ENCODE peak calls at places on chromosomes 7 and 10, in eight cellular contexts. One of them, this sample, is unnamed.

GRCh38 chr7:111138196-111138569 is 47.3 kb downstream of the LRRN3 start:
- DNase-seq in K562: no peak
- DNase-seq in hepatocyte: no peak
- DNase-seq in fibroblast of lung: peak
- DNase-seq in PC-3: peak
- DNase-seq in astrocyte: peak
- DNase-seq in mammary epithelial cell: peak
- DNase-seq in neural progenitor cell: peak
- DNase-seq in this sample: peak

GRCh38 chr7:158114056-158114850 is 473.4 kb downstream of the PTPRN2 start:
- DNase-seq in hepatocyte: no peak
- DNase-seq in neural progenitor cell: no peak
- DNase-seq in astrocyte: no peak
- DNase-seq in fibroblast of lung: no peak
- DNase-seq in mammary epithelial cell: no peak
- DNase-seq in K562: no peak
- DNase-seq in PC-3: no peak
- DNase-seq in this sample: no peak

GRCh38 chr7:6228363-6228762 is 44.1 kb downstream of the CYTH3 start:
- DNase-seq in K562: peak
- DNase-seq in fibroblast of lung: peak
- DNase-seq in mammary epithelial cell: no peak
- DNase-seq in astrocyte: no peak
- DNase-seq in hepatocyte: no peak
- DNase-seq in neural progenitor cell: no peak
- DNase-seq in PC-3: no peak
- DNase-seq in this sample: peak

GRCh38 chr10:73480158-73480557 is 15.7 kb downstream of the PPP3CB start:
- DNase-seq in neural progenitor cell: no peak
- DNase-seq in mammary epithelial cell: peak
- DNase-seq in fibroblast of lung: peak
- DNase-seq in K562: no peak
- DNase-seq in astrocyte: peak
- DNase-seq in PC-3: peak
- DNase-seq in hepatocyte: no peak
- DNase-seq in this sample: peak

GRCh38 chr7:15652776-15653290 is 33.6 kb downstream of the MEOX2 start:
- DNase-seq in hepatocyte: peak
- DNase-seq in PC-3: no peak
- DNase-seq in neural progenitor cell: no peak
- DNase-seq in astrocyte: no peak
- DNase-seq in fibroblast of lung: peak
- DNase-seq in K562: no peak
- DNase-seq in mammary epithelial cell: no peak
- DNase-seq in this sample: no peak

GRCh38 chr7:116499168-116500070 is at the start of gene CAV2:
- DNase-seq in neural progenitor cell: peak
- DNase-seq in hepatocyte: peak
- DNase-seq in mammary epithelial cell: peak
- DNase-seq in K562: peak
- DNase-seq in astrocyte: peak
- DNase-seq in PC-3: peak
- DNase-seq in fibroblast of lung: peak
- DNase-seq in this sample: peak

GRCh38 chr10:28559661-28560060 is 26.7 kb downstream of the WAC start:
- DNase-seq in K562: no peak
- DNase-seq in PC-3: no peak
- DNase-seq in astrocyte: peak
- DNase-seq in fibroblast of lung: no peak
- DNase-seq in neural progenitor cell: peak
- DNase-seq in mammary epithelial cell: peak
- DNase-seq in hepatocyte: no peak
- DNase-seq in this sample: no peak

GRCh38 chr7:1975581-1975980 is 257.2 kb downstream of the MAD1L1 start:
- DNase-seq in K562: no peak
- DNase-seq in fibroblast of lung: no peak
- DNase-seq in hepatocyte: no peak
- DNase-seq in PC-3: no peak
- DNase-seq in neural progenitor cell: no peak
- DNase-seq in astrocyte: no peak
- DNase-seq in mammary epithelial cell: no peak
- DNase-seq in this sample: no peak

GRCh38 chr10:60652628-60653027 is 125.7 kb upstream of the CDK1 start:
- DNase-seq in mammary epithelial cell: no peak
- DNase-seq in PC-3: no peak
- DNase-seq in neural progenitor cell: no peak
- DNase-seq in astrocyte: no peak
- DNase-seq in K562: no peak
- DNase-seq in hepatocyte: no peak
- DNase-seq in fibroblast of lung: no peak
- DNase-seq in this sample: no peak

GRCh38 chr7:158741294-158741666 is 36.7 kb upstream of the NCAPG2 start:
- DNase-seq in astrocyte: no peak
- DNase-seq in neural progenitor cell: no peak
- DNase-seq in hepatocyte: no peak
- DNase-seq in mammary epithelial cell: no peak
- DNase-seq in K562: no peak
- DNase-seq in PC-3: no peak
- DNase-seq in fibroblast of lung: no peak
- DNase-seq in this sample: no peak

GRCh38 chr7:12422449-12423320 is 19.0 kb upstream of the VWDE start:
- DNase-seq in hepatocyte: no peak
- DNase-seq in neural progenitor cell: no peak
- DNase-seq in fibroblast of lung: peak
- DNase-seq in K562: no peak
- DNase-seq in PC-3: peak
- DNase-seq in mammary epithelial cell: peak
- DNase-seq in astrocyte: no peak
- DNase-seq in this sample: peak

GRCh38 chr10:105538933-105539332 is 897.8 kb downstream of the SORCS3 start:
- DNase-seq in astrocyte: no peak
- DNase-seq in fibroblast of lung: no peak
- DNase-seq in hepatocyte: no peak
- DNase-seq in K562: no peak
- DNase-seq in PC-3: no peak
- DNase-seq in neural progenitor cell: peak
- DNase-seq in mammary epithelial cell: no peak
- DNase-seq in this sample: no peak

GRCh38 chr10:119319161-119319919 is 112.0 kb downstream of the GRK5 start:
- DNase-seq in K562: no peak
- DNase-seq in neural progenitor cell: no peak
- DNase-seq in PC-3: peak
- DNase-seq in hepatocyte: peak
- DNase-seq in astrocyte: no peak
- DNase-seq in fibroblast of lung: no peak
- DNase-seq in mammary epithelial cell: no peak
- DNase-seq in this sample: no peak

GRCh38 chr7:7496326-7496725 is 39.3 kb downstream of the COL28A1 start:
- DNase-seq in K562: no peak
- DNase-seq in fibroblast of lung: no peak
- DNase-seq in hepatocyte: no peak
- DNase-seq in PC-3: no peak
- DNase-seq in mammary epithelial cell: no peak
- DNase-seq in astrocyte: peak
- DNase-seq in neural progenitor cell: no peak
- DNase-seq in this sample: no peak

GRCh38 chr10:49761201-49761788 is 828 bp downstream of the OGDHL start:
- DNase-seq in PC-3: no peak
- DNase-seq in hepatocyte: no peak
- DNase-seq in mammary epithelial cell: no peak
- DNase-seq in neural progenitor cell: peak
- DNase-seq in K562: peak
- DNase-seq in fibroblast of lung: no peak
- DNase-seq in astrocyte: no peak
- DNase-seq in this sample: no peak

GRCh38 chr10:21317902-21318301 is 207.6 kb downstream of the SKIDA1 start:
- DNase-seq in hepatocyte: no peak
- DNase-seq in fibroblast of lung: peak
- DNase-seq in mammary epithelial cell: peak
- DNase-seq in PC-3: no peak
- DNase-seq in K562: no peak
- DNase-seq in neural progenitor cell: no peak
- DNase-seq in astrocyte: peak
- DNase-seq in this sample: peak

GRCh38 chr10:5594271-5595036 is 69.7 kb downstream of the CALML3 start:
- DNase-seq in mammary epithelial cell: no peak
- DNase-seq in PC-3: no peak
- DNase-seq in fibroblast of lung: peak
- DNase-seq in astrocyte: peak
- DNase-seq in hepatocyte: peak
- DNase-seq in K562: no peak
- DNase-seq in neural progenitor cell: no peak
- DNase-seq in this sample: peak

GRCh38 chr10:121302541-121303180 is 295.6 kb downstream of the FGFR2 start:
- DNase-seq in neural progenitor cell: no peak
- DNase-seq in fibroblast of lung: no peak
- DNase-seq in astrocyte: no peak
- DNase-seq in hepatocyte: no peak
- DNase-seq in mammary epithelial cell: peak
- DNase-seq in K562: no peak
- DNase-seq in PC-3: peak
- DNase-seq in this sample: no peak

GRCh38 chr7:45112648-45113047 is 1.2 kb upstream of the TBRG4 start:
- DNase-seq in fibroblast of lung: peak
- DNase-seq in K562: no peak
- DNase-seq in mammary epithelial cell: no peak
- DNase-seq in neural progenitor cell: no peak
- DNase-seq in hepatocyte: no peak
- DNase-seq in astrocyte: peak
- DNase-seq in PC-3: no peak
- DNase-seq in this sample: peak

GRCh38 chr7:135774284-135774683 is 25.7 kb upstream of the FAM180A start:
- DNase-seq in K562: no peak
- DNase-seq in PC-3: peak
- DNase-seq in hepatocyte: peak
- DNase-seq in fibroblast of lung: peak
- DNase-seq in mammary epithelial cell: peak
- DNase-seq in astrocyte: peak
- DNase-seq in neural progenitor cell: no peak
- DNase-seq in this sample: peak

GRCh38 chr7:104142147-104142546 is 65.7 kb downstream of the ORC5 start:
- DNase-seq in PC-3: peak
- DNase-seq in astrocyte: no peak
- DNase-seq in neural progenitor cell: no peak
- DNase-seq in K562: no peak
- DNase-seq in fibroblast of lung: peak
- DNase-seq in mammary epithelial cell: no peak
- DNase-seq in hepatocyte: no peak
- DNase-seq in this sample: no peak

GRCh38 chr7:88759956-88760515 is 536 bp downstream of the ZNF804B start:
- DNase-seq in astrocyte: no peak
- DNase-seq in K562: no peak
- DNase-seq in PC-3: no peak
- DNase-seq in hepatocyte: no peak
- DNase-seq in fibroblast of lung: no peak
- DNase-seq in mammary epithelial cell: no peak
- DNase-seq in neural progenitor cell: no peak
- DNase-seq in this sample: no peak
- TF ChIP-seq EZH2 in astrocyte: peak
- TF ChIP-seq EZH2 in K562: no peak
- TF ChIP-seq EZH2 in PC-3: no peak
- TF ChIP-seq EZH2 in hepatocyte: peak
- TF ChIP-seq EZH2 in fibroblast of lung: peak
- TF ChIP-seq EZH2 in mammary epithelial cell: peak
- TF ChIP-seq EZH2 in neural progenitor cell: peak
- TF ChIP-seq EZH2 in this sample: peak

DNA sequence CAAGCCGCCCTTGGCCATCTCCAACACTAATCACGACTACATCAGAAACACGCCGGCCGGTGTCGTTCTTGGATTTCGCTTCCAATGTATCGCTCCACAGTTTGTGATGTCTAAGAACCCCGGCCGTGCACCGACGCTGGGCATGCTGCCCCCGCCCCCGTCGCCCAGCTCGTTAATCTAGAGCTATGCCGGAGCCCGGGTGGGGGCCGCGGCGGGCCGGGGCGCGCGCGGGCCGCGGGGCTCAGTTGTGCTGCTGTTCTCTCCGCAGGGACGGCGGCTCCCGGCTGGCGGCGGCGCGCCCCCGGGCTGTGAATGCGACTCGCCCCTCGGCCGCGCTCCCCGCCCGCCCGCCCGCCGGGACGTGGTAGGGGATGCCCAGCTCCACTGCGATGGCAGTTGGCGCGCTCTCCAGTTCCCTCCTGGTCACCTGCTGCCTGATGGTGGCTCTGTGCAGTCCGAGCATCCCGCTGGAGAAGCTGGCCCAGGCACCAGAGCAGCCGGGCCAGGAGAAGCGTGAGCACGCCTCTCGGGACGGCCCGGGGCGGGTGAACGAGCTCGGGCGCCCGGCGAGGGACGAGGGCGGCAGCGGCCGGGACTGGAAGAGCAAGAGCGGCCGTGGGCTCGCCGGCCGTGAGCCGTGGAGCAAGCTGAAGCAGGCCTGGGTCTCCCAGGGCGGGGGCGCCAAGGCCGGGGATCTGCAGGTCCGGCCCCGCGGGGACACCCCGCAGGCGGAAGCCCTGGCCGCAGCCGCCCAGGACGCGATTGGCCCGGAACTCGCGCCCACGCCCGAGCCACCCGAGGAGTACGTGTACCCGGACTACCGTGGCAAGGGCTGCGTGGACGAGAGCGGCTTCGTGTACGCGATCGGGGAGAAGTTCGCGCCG is 1.9 kb downstream of the VWC2 start:
- DNase-seq in mammary epithelial cell: no peak
- DNase-seq in astrocyte: no peak
- DNase-seq in neural progenitor cell: peak
- DNase-seq in hepatocyte: peak
- DNase-seq in PC-3: no peak
- DNase-seq in K562: no peak
- DNase-seq in fibroblast of lung: no peak
- DNase-seq in this sample: peak
- TF ChIP-seq EZH2 in mammary epithelial cell: no peak
- TF ChIP-seq EZH2 in astrocyte: no peak
- TF ChIP-seq EZH2 in neural progenitor cell: peak
- TF ChIP-seq EZH2 in hepatocyte: peak
- TF ChIP-seq EZH2 in PC-3: no peak
- TF ChIP-seq EZH2 in K562: no peak
- TF ChIP-seq EZH2 in fibroblast of lung: no peak
- TF ChIP-seq EZH2 in this sample: no peak

DNA sequence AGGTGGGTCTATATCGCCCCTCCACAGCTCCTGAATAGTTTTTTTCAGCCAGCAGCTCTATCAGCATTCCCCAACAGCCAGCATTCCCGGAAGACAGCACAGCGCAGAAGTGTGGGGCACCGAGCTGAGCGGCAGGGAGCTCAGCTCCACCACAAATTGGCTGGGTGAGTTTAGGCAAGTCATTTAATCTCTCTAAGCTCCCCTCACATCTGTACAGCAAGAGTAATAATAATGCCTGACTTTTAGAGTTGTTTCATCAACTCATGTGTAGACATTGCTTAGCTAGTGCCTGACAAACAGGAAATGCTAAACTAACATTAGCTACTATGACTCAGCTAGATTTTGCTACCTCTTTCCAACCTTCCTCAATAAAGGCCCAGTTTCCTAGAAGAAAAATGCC is 247.9 kb upstream of the PTN start:
- DNase-seq in neural progenitor cell: peak
- DNase-seq in PC-3: peak
- DNase-seq in fibroblast of lung: peak
- DNase-seq in mammary epithelial cell: peak
- DNase-seq in hepatocyte: peak
- DNase-seq in K562: no peak
- DNase-seq in astrocyte: peak
- DNase-seq in this sample: peak
- TF ChIP-seq EZH2 in neural progenitor cell: no peak
- TF ChIP-seq EZH2 in PC-3: no peak
- TF ChIP-seq EZH2 in fibroblast of lung: no peak
- TF ChIP-seq EZH2 in mammary epithelial cell: no peak
- TF ChIP-seq EZH2 in hepatocyte: no peak
- TF ChIP-seq EZH2 in K562: no peak
- TF ChIP-seq EZH2 in astrocyte: no peak
- TF ChIP-seq EZH2 in this sample: no peak

GRCh38 chr10:35356725-35357092 is 20.4 kb downstream of the CCNY start:
- DNase-seq in mammary epithelial cell: no peak
- DNase-seq in PC-3: no peak
- DNase-seq in fibroblast of lung: no peak
- DNase-seq in hepatocyte: no peak
- DNase-seq in K562: no peak
- DNase-seq in astrocyte: no peak
- DNase-seq in neural progenitor cell: no peak
- DNase-seq in this sample: no peak
- TF ChIP-seq EZH2 in mammary epithelial cell: no peak
- TF ChIP-seq EZH2 in PC-3: no peak
- TF ChIP-seq EZH2 in fibroblast of lung: no peak
- TF ChIP-seq EZH2 in hepatocyte: no peak
- TF ChIP-seq EZH2 in K562: no peak
- TF ChIP-seq EZH2 in astrocyte: no peak
- TF ChIP-seq EZH2 in neural progenitor cell: no peak
- TF ChIP-seq EZH2 in this sample: no peak